ENCODE peak calls at places on chromosome 18, in nine cellular contexts. J is GM03348, L is left lung, S is HEK293T, O is upper lobe of left lung, R is aorta, P is stromal cell of bone marrow, G is endothelial cell of umbilical vein, E is LoVo. U is an unnamed sample.

GRCh38 chr18:79911009-79911870 is 40.2 kb downstream of the SLC66A2 start:
- DNase-seq in J (no peak), L (peak; percentile 73), S (no peak), O (peak; percentile 71), R (no peak), P (no peak), G (no peak), E (no peak), U (no peak)

GRCh38 chr18:7417742-7418141 is 149.4 kb upstream of the PTPRM start:
- DNase-seq in J (peak; percentile 38), L (no peak), S (no peak), O (no peak), R (no peak), P (no peak), G (no peak), E (no peak), U (peak; percentile 5)

GRCh38 chr18:3454365-3455089 is 4.6 kb downstream of the TGIF1 start:
- DNase-seq in J (peak; percentile 37), L (no peak), S (peak; percentile 9), O (no peak), R (no peak), P (no peak), G (peak; percentile 95), E (peak; percentile 75), U (no peak)

GRCh38 chr18:76937597-76937996 is 115.2 kb downstream of the ZNF236 start:
- DNase-seq in J (no peak), L (no peak), S (no peak), O (no peak), R (no peak), P (no peak), G (no peak), E (no peak), U (no peak)

GRCh38 chr18:49944681-49945080 is 131.3 kb upstream of the ACAA2 start:
- DNase-seq in J (no peak), L (no peak), S (no peak), O (no peak), R (no peak), P (no peak), G (no peak), E (no peak), U (peak; percentile 12)

GRCh38 chr18:32661486-32662299 is 111.1 kb downstream of the KLHL14 start:
- DNase-seq in J (no peak), L (no peak), S (no peak), O (no peak), R (no peak), P (no peak), G (no peak), E (peak; percentile 21), U (no peak)

GRCh38 chr18:79685281-79685680 is 5.7 kb downstream of the CTDP1 start:
- DNase-seq in J (no peak), L (no peak), S (no peak), O (no peak), R (no peak), P (no peak), G (no peak), E (no peak), U (no peak)

GRCh38 chr18:57748770-57749603 is 54.1 kb downstream of the ATP8B1 start:
- DNase-seq in J (peak; percentile 24), L (no peak), S (no peak), O (no peak), R (no peak), P (no peak), G (peak; percentile 47), E (peak; percentile 61), U (no peak)